ENCODE peak calls at places on chromosomes 1 and 21, in eight cellular contexts. G, R, L, D, B, N, O and C are unnamed samples.
A peak's percentile ranks its signal among the peaks of the same experiment; 100 is the strongest.

GRCh38 chr21:30480145-30480544 is at the start of gene KRTAP19-1:
- DNase-seq in G (no peak), R (no peak), L (no peak), D (no peak), B (no peak), N (no peak), O (no peak), C (no peak)

GRCh38 chr1:39395357-39395831 is 96.0 kb upstream of the BMP8A start:
- DNase-seq in G (no peak), R (no peak), L (no peak), D (peak; percentile 47), B (no peak), N (no peak), O (no peak), C (no peak)

GRCh38 chr1:174204697-174205308 is 45.5 kb downstream of the RABGAP1L start:
- DNase-seq in G (peak; percentile 45), R (no peak), L (no peak), D (no peak), B (no peak), N (no peak), O (no peak), C (no peak)

GRCh38 chr1:178501705-178502329 is 5.1 kb upstream of the CLEC20A start:
- DNase-seq in G (peak; percentile 3), R (peak; percentile 37), L (peak; percentile 81), D (peak; percentile 89), B (peak; percentile 41), N (peak; percentile 59), O (no peak), C (no peak)

GRCh38 chr1:56780832-56781231 is 38.4 kb downstream of the FYB2 start:
- DNase-seq in G (no peak), R (no peak), L (no peak), D (no peak), B (no peak), N (no peak), O (no peak), C (no peak)

GRCh38 chr1:167546935-167547334 is 6.6 kb downstream of the CREG1 start:
- DNase-seq in G (no peak), R (no peak), L (no peak), D (no peak), B (no peak), N (no peak), O (no peak), C (no peak)

GRCh38 chr1:65255088-65256050 is 54.0 kb upstream of the DNAJC6 start:
- DNase-seq in G (no peak), R (no peak), L (no peak), D (peak; percentile 60), B (no peak), N (no peak), O (no peak), C (no peak)

GRCh38 chr1:248618878-248619277 is 16.0 kb downstream of the OR2T11 start:
- DNase-seq in G (peak; percentile 16), R (peak; percentile 24), L (peak; percentile 53), D (no peak), B (peak; percentile 73), N (no peak), O (peak; percentile 6), C (no peak)

GRCh38 chr1:61076728-61077675 is 5.4 kb upstream of the NFIA start:
- DNase-seq in G (peak; percentile 87), R (peak; percentile 59), L (peak; percentile 87), D (peak; percentile 96), B (peak; percentile 71), N (peak; percentile 96), O (peak; percentile 86), C (peak; percentile 64)

GRCh38 chr1:53195211-53195909 is 1.3 kb upstream of the CPT2 start:
- DNase-seq in G (no peak), R (no peak), L (no peak), D (no peak), B (no peak), N (no peak), O (no peak), C (no peak)

DNA sequence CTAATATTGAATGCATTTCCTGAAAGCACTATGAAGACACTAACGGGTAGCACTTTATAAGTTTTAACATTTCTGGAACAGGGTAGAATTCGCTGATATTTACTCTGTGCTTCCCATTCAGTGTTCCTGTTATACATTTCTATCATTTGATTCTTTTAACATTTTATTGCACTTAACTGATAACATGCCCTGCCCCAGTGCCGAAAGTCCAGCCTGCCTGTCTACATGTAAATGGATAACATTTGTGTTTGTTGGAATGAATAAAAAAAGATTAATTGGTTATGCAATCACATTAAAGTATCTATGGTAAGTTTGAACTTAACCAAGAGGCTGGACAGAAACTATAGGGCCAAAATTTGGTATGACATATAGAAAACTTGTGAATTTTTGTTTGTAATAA is 790.5 kb upstream of the TPTE start:
- DNase-seq in G (no peak), R (no peak), L (no peak), D (no peak), B (no peak), N (no peak), O (no peak), C (no peak)
- H3K9me3 ChIP-seq in G (peaks cover 3% of the 10 kb centered on the region), R (peaks cover 19% of the 10 kb centered on the region), L (no peaks in the 10 kb centered on the region), D (peaks cover 15% of the 10 kb centered on the region), B (peaks cover 14% of the 10 kb centered on the region), N (peaks cover 75% of the 10 kb centered on the region), O (peaks cover 27% of the 10 kb centered on the region), C (no peaks in the 10 kb centered on the region)

GRCh38 chr21:29297483-29298347 is 1.0 kb upstream of the BACH1 start:
- DNase-seq in G (no peak), R (no peak), L (no peak), D (no peak), B (no peak), N (no peak), O (no peak), C (no peak)

GRCh38 chr21:29296452-29296851 is 2.3 kb upstream of the BACH1 start:
- DNase-seq in G (no peak), R (no peak), L (no peak), D (no peak), B (no peak), N (no peak), O (no peak), C (no peak)

GRCh38 chr21:29293495-29293894 is 5.2 kb upstream of the BACH1 start:
- DNase-seq in G (no peak), R (no peak), L (no peak), D (no peak), B (no peak), N (no peak), O (no peak), C (no peak)

GRCh38 chr21:29298348-29299045 is at the start of gene BACH1:
- DNase-seq in G (peak; percentile 76), R (peak; percentile 81), L (peak; percentile 94), D (peak; percentile 97), B (peak; percentile 95), N (peak; percentile 94), O (peak; percentile 59), C (peak; percentile 84)

GRCh38 chr21:29295066-29295650 is 3.6 kb upstream of the BACH1 start:
- DNase-seq in G (peak; percentile 59), R (no peak), L (no peak), D (no peak), B (no peak), N (no peak), O (peak; percentile 64), C (peak; percentile 34)
- H3K9me3 ChIP-seq in G (no peaks in the 10 kb centered on the region), R (peaks cover 19% of the 10 kb centered on the region), L (no peaks in the 10 kb centered on the region), D (no peaks in the 10 kb centered on the region), B (no peaks in the 10 kb centered on the region), N (no peaks in the 10 kb centered on the region), O (peaks cover 3% of the 10 kb centered on the region), C (no peaks in the 10 kb centered on the region)

DNA sequence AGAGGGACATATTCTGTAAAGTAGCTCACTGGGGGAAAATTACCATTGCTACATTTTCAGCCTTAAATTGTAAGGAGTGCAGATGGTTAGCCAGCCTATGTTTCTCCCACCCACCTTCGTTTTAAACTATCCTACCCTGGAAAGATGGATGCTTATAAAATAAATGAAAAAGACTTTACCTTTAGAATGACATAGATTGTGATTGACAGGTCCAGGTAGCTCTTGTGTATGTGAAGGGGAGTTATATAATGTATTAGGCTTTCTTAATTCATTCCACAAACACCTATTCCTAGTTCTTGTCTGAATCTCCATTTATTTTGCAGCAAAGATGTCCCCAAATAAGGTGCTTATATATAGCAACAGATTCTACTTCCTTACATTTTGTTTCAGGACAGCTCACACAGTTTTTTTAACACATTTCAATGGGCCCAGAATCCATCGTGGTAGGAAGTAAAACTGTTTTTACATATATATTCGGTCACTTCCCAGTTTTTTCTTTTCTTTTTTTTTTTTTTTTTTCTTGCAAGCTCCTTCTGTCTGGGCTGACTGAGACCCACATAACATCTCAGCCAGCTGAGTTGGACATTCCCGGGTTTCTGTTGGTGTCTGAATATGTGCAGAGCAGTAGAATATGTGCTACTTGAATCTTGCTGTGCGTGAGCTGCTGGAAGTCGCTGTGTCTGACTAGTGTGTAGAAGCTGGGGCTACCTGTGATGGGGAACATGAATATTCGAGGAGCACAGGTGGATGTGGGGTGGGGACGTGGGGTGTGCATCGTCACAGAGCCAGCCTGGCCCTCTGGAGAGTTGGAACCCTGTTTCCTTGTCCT is 27.8 kb downstream of the UCK2 start:
- DNase-seq in G (no peak), R (no peak), L (no peak), D (no peak), B (no peak), N (no peak), O (no peak), C (no peak)
- H3K9me3 ChIP-seq in G (no peaks in the 10 kb centered on the region), R (no peaks in the 10 kb centered on the region), L (no peaks in the 10 kb centered on the region), D (no peaks in the 10 kb centered on the region), B (no peaks in the 10 kb centered on the region), N (no peaks in the 10 kb centered on the region), O (no peaks in the 10 kb centered on the region), C (no peaks in the 10 kb centered on the region)

GRCh38 chr1:3989465-3989864 is 89.4 kb upstream of the C1orf174 start:
- DNase-seq in G (no peak), R (no peak), L (no peak), D (no peak), B (no peak), N (no peak), O (no peak), C (no peak)
- H3K9me3 ChIP-seq in G (no peaks in the 10 kb centered on the region), R (peaks cover 22% of the 10 kb centered on the region), L (no peaks in the 10 kb centered on the region), D (no peaks in the 10 kb centered on the region), B (peaks cover 10% of the 10 kb centered on the region), N (no peaks in the 10 kb centered on the region), O (no peaks in the 10 kb centered on the region), C (no peaks in the 10 kb centered on the region)

GRCh38 chr1:83102630-83103071 is 896.3 kb downstream of the TTLL7 start:
- DNase-seq in G (no peak), R (no peak), L (no peak), D (peak; percentile 68), B (peak; percentile 53), N (no peak), O (no peak), C (no peak)

GRCh38 chr1:83095570-83095969 is 903.4 kb downstream of the TTLL7 start:
- DNase-seq in G (no peak), R (no peak), L (no peak), D (no peak), B (no peak), N (no peak), O (no peak), C (no peak)

GRCh38 chr1:83100133-83100532 is 898.8 kb downstream of the TTLL7 start:
- DNase-seq in G (no peak), R (no peak), L (no peak), D (no peak), B (no peak), N (no peak), O (no peak), C (no peak)

GRCh38 chr1:83097715-83098613 is 901.0 kb downstream of the TTLL7 start:
- DNase-seq in G (no peak), R (no peak), L (no peak), D (no peak), B (no peak), N (no peak), O (no peak), C (no peak)

GRCh38 chr1:83098791-83099190 is 900.1 kb downstream of the TTLL7 start:
- DNase-seq in G (no peak), R (no peak), L (no peak), D (no peak), B (no peak), N (no peak), O (no peak), C (no peak)
- H3K9me3 ChIP-seq in G (no peaks in the 10 kb centered on the region), R (no peaks in the 10 kb centered on the region), L (no peaks in the 10 kb centered on the region), D (no peaks in the 10 kb centered on the region), B (no peaks in the 10 kb centered on the region), N (no peaks in the 10 kb centered on the region), O (no peaks in the 10 kb centered on the region), C (no peaks in the 10 kb centered on the region)